ENCODE peak calls at places on chromosomes 12 and 14, in seven cellular contexts. G, C, J, T, O, D and V are unnamed samples. For H3K36me3, the result is how much of the 10 kb centered on the place peaks cover.

GRCh38 chr12:122308811-122309210 is 42.5 kb upstream of the VPS33A start:
- DNase-seq in G (no peak), C (no peak), J (no peak), T (no peak), O (no peak), D (no peak), V (no peak)

GRCh38 chr12:53696285-53696654 is 20.4 kb upstream of the ATP5MC2 start:
- DNase-seq in G (peak), C (no peak), J (no peak), T (peak), O (peak), D (peak), V (peak)

GRCh38 chr14:57987596-57988300 is 121.9 kb upstream of the SLC35F4 start:
- DNase-seq in G (peak), C (no peak), J (no peak), T (no peak), O (no peak), D (peak), V (peak)

GRCh38 chr12:111823891-111824290 is 18.1 kb upstream of the MAPKAPK5 start:
- DNase-seq in G (no peak), C (no peak), J (no peak), T (peak), O (no peak), D (no peak), V (no peak)

GRCh38 chr12:104974626-104975290 is 11.4 kb upstream of the NOPCHAP1 start:
- DNase-seq in G (no peak), C (no peak), J (no peak), T (no peak), O (no peak), D (no peak), V (no peak)

GRCh38 chr12:2240984-2241383 is 188.2 kb downstream of the CACNA1C start:
- DNase-seq in G (no peak), C (no peak), J (no peak), T (no peak), O (no peak), D (no peak), V (no peak)

GRCh38 chr12:89453579-89453978 is 71.0 kb downstream of the GALNT4 start:
- DNase-seq in G (no peak), C (no peak), J (no peak), T (no peak), O (no peak), D (no peak), V (no peak)

GRCh38 chr12:80877706-80878384 is 59.9 kb downstream of the LIN7A start:
- DNase-seq in G (no peak), C (no peak), J (no peak), T (no peak), O (no peak), D (no peak), V (no peak)

GRCh38 chr12:41932470-41932991 is 212.1 kb downstream of the GXYLT1 start:
- DNase-seq in G (peak), C (peak), J (no peak), T (peak), O (no peak), D (peak), V (peak)

GRCh38 chr12:52162971-52163370 is 28.8 kb downstream of the KRT80 start:
- DNase-seq in G (no peak), C (no peak), J (no peak), T (no peak), O (no peak), D (no peak), V (no peak)

GRCh38 chr12:52120951-52121847 is 41.7 kb downstream of the SMIM41 start:
- DNase-seq in G (no peak), C (peak), J (no peak), T (no peak), O (no peak), D (no peak), V (peak)

GRCh38 chr12:93191956-93192355 is 185.8 kb upstream of the NUDT4 start:
- DNase-seq in G (no peak), C (peak), J (no peak), T (no peak), O (no peak), D (no peak), V (no peak)

GRCh38 chr14:103391048-103391447 is 5.8 kb downstream of the MARK3 start:
- DNase-seq in G (no peak), C (no peak), J (peak), T (peak), O (no peak), D (peak), V (peak)

GRCh38 chr14:57732886-57733285 is 133.0 kb downstream of the SLC35F4 start:
- DNase-seq in G (no peak), C (no peak), J (no peak), T (peak), O (no peak), D (no peak), V (no peak)

GRCh38 chr12:112656141-112656540 is 135.4 kb upstream of the RPH3A start:
- DNase-seq in G (no peak), C (no peak), J (no peak), T (no peak), O (no peak), D (no peak), V (no peak)

GRCh38 chr12:43826681-43827458 is 9.0 kb upstream of the TMEM117 start:
- DNase-seq in G (no peak), C (no peak), J (no peak), T (no peak), O (no peak), D (no peak), V (no peak)

GRCh38 chr12:67431436-67432049 is 162.4 kb downstream of the CAND1 start:
- DNase-seq in G (no peak), C (no peak), J (no peak), T (peak), O (no peak), D (no peak), V (no peak)

GRCh38 chr14:85535316-85535715 is 5.4 kb downstream of the FLRT2 start:
- DNase-seq in G (no peak), C (no peak), J (no peak), T (no peak), O (no peak), D (no peak), V (no peak)

GRCh38 chr14:23727566-23728335 is 91.6 kb downstream of the DHRS2 start:
- DNase-seq in G (peak), C (no peak), J (no peak), T (peak), O (no peak), D (peak), V (peak)

GRCh38 chr14:55142466-55142865 is 13.4 kb downstream of the LGALS3 start:
- DNase-seq in G (no peak), C (no peak), J (no peak), T (no peak), O (no peak), D (no peak), V (no peak)

GRCh38 chr12:4855121-4855924 is 54.4 kb upstream of the KCNA1 start:
- DNase-seq in G (peak), C (no peak), J (peak), T (peak), O (peak), D (peak), V (peak)

GRCh38 chr14:55749201-55749812 is 169.3 kb downstream of the KTN1 start:
- DNase-seq in G (peak), C (no peak), J (no peak), T (no peak), O (no peak), D (no peak), V (no peak)

GRCh38 chr14:96863327-96863985 is 66.3 kb downstream of the VRK1 start:
- DNase-seq in G (no peak), C (no peak), J (no peak), T (no peak), O (no peak), D (no peak), V (no peak)

GRCh38 chr12:27012239-27012981 is 1.8 kb downstream of the TM7SF3 start:
- DNase-seq in G (no peak), C (no peak), J (no peak), T (no peak), O (no peak), D (no peak), V (no peak)

GRCh38 chr14:97179573-97179972 is 382.4 kb downstream of the VRK1 start:
- DNase-seq in G (no peak), C (no peak), J (no peak), T (no peak), O (no peak), D (no peak), V (no peak)

GRCh38 chr12:47770086-47770726 is 2.8 kb upstream of the SLC48A1 start:
- DNase-seq in G (no peak), C (no peak), J (no peak), T (no peak), O (no peak), D (no peak), V (no peak)

GRCh38 chr14:100421756-100422470 is 98.8 kb downstream of the SLC25A47 start:
- DNase-seq in G (no peak), C (no peak), J (no peak), T (no peak), O (no peak), D (no peak), V (no peak)

GRCh38 chr12:14399871-14400270 is 34.4 kb downstream of the ATF7IP start:
- DNase-seq in G (no peak), C (no peak), J (no peak), T (no peak), O (no peak), D (no peak), V (no peak)

GRCh38 chr12:55762646-55763045 is 19.7 kb downstream of the GDF11 start:
- DNase-seq in G (no peak), C (no peak), J (no peak), T (no peak), O (no peak), D (no peak), V (no peak)

GRCh38 chr12:15996254-15996653 is 85.1 kb downstream of the DERA start:
- DNase-seq in G (peak), C (no peak), J (no peak), T (peak), O (no peak), D (peak), V (no peak)

GRCh38 chr14:22084393-22085281 is 411.0 kb upstream of the OR4E1 start:
- DNase-seq in G (no peak), C (no peak), J (peak), T (peak), O (no peak), D (no peak), V (peak)

GRCh38 chr12:89786177-89786810 is 77.7 kb upstream of the ATP2B1 start:
- DNase-seq in G (no peak), C (no peak), J (no peak), T (no peak), O (no peak), D (no peak), V (no peak)

DNA sequence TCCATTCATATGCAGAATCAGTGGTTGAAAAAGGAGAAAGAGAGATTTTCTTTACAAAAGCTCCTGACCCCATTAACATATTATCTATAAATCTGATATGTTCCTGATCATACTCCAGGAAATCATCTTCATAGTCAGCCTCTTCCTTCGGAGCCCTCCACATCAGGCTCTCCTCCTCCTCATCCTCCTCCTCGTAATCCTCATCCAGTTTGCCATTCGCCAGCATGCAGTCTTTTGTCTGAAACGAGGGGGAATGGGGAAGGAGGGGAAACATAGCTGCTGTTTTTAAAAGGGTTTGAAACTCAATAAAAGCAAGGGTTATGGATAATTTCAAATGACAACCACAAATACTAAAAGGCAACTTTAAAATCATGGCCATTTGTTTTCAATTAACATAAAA is 60.9 kb downstream of the DICER1 start:
- DNase-seq in G (no peak), C (no peak), J (no peak), T (no peak), O (no peak), D (no peak), V (no peak)
- H3K36me3 ChIP-seq in G (half or more), C (under half), J (under half), T (under half), O (under half), D (under half), V (under half)

GRCh38 chr12:12034344-12034743 is 36.4 kb upstream of the BCL2L14 start:
- DNase-seq in G (peak), C (no peak), J (no peak), T (no peak), O (no peak), D (no peak), V (no peak)

GRCh38 chr12:12032771-12033588 is 37.8 kb upstream of the BCL2L14 start:
- DNase-seq in G (peak), C (peak), J (peak), T (peak), O (no peak), D (peak), V (peak)

GRCh38 chr12:12033589-12034223 is 37.0 kb upstream of the BCL2L14 start:
- DNase-seq in G (peak), C (no peak), J (no peak), T (no peak), O (no peak), D (no peak), V (no peak)

GRCh38 chr12:12029653-12030052 is 41.1 kb upstream of the BCL2L14 start:
- DNase-seq in G (no peak), C (no peak), J (no peak), T (no peak), O (no peak), D (no peak), V (no peak)

DNA sequence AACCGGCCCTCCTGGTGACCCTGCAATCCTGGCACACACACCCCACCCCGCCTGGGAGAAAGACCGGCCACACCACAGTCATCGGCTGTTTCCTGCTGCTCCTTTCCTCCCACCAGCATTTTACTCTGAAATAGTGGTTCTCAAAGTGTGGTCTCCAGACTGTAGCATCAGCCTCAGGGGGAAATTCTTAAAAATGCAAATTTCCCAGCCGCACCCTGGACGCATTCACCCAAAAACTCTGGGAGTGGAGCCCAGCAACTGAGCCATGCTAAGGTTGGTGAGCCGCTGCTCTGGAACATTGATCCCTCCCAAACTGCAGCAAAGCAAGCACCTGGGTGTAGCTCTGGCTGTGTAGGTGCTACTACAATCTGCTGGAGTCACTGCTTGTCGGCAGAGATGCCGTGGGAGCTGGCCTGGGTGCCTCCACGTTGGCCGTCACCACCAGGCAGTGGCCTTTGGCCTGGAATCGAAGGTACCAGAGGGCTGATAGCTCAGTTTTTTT is 38.4 kb upstream of the BCL2L14 start:
- DNase-seq in G (peak), C (no peak), J (no peak), T (peak), O (no peak), D (no peak), V (no peak)
- H3K4me3 ChIP-seq in G (no peak), C (no peak), J (peak), T (no peak), O (no peak), D (no peak), V (no peak)

GRCh38 chr12:49036029-49036428 is 17.5 kb upstream of the PRKAG1 start:
- DNase-seq in G (no peak), C (no peak), J (no peak), T (no peak), O (no peak), D (no peak), V (no peak)

GRCh38 chr12:49032276-49032675 is 13.7 kb upstream of the PRKAG1 start:
- DNase-seq in G (no peak), C (no peak), J (no peak), T (no peak), O (no peak), D (no peak), V (no peak)

GRCh38 chr12:49033611-49034286 is 15.2 kb upstream of the PRKAG1 start:
- DNase-seq in G (no peak), C (no peak), J (no peak), T (no peak), O (no peak), D (no peak), V (no peak)

GRCh38 chr12:49032679-49033447 is 14.3 kb upstream of the PRKAG1 start:
- DNase-seq in G (no peak), C (no peak), J (no peak), T (no peak), O (no peak), D (no peak), V (no peak)

GRCh38 chr12:49034287-49034622 is 15.7 kb upstream of the PRKAG1 start:
- DNase-seq in G (no peak), C (no peak), J (no peak), T (no peak), O (no peak), D (no peak), V (no peak)
- H3K36me3 ChIP-seq in G (half or more), C (under half), J (under half), T (under half), O (half or more), D (half or more), V (half or more)

DNA sequence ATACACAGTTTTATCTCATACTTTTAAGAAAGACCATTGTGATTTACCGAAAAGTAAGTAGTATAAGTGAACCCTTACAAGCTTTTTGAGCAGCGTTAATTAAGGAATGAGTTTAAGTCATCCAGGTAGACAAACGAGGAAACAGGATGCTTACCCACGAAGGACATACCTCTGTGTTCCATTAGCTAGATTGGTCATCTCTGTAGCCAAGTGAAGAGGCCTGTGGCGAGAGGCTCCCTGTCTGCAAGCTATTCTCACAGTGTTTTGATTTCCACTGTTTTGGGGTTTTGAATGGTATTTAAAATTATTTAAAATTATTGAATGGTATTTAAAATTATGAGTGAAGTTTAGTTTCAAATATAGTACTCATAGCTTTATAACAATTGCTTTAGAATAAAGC is 342.1 kb upstream of the RGS6 start:
- DNase-seq in G (no peak), C (no peak), J (no peak), T (no peak), O (no peak), D (no peak), V (no peak)
- H3K4me3 ChIP-seq in G (no peak), C (no peak), J (no peak), T (no peak), O (no peak), D (no peak), V (no peak)

DNA sequence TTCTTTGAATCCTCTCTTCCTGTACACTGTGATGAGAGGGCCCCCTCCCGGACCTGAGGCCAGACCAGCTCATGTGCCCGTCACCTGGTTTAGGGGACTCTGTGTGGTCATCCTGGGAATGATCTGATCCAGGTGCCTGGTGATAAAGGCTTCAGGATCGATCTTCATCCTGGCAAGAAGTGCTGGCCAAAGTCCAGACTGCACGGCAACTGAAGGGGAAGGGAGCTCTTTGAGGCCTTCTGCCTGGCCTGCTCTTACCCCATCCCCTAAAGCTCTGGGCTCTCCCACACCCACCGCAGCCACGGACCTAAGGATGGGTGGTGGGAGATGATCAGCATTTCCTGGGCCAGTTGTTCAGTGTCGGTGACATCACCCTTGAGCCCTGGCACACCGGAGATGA is 31.8 kb downstream of the GCN1 start:
- DNase-seq in G (no peak), C (no peak), J (no peak), T (peak), O (no peak), D (no peak), V (no peak)
- H3K36me3 ChIP-seq in G (half or more), C (under half), J (under half), T (under half), O (half or more), D (half or more), V (half or more)

GRCh38 chr14:105168093-105168420 is 519 bp downstream of the JAG2 start:
- DNase-seq in G (no peak), C (no peak), J (no peak), T (no peak), O (no peak), D (no peak), V (peak)

GRCh38 chr14:105166571-105167302 is 1.8 kb downstream of the JAG2 start:
- DNase-seq in G (no peak), C (no peak), J (no peak), T (no peak), O (no peak), D (no peak), V (no peak)

GRCh38 chr14:105168979-105169507 is 467 bp upstream of the JAG2 start:
- DNase-seq in G (peak), C (no peak), J (no peak), T (no peak), O (no peak), D (no peak), V (peak)

GRCh38 chr14:105168496-105168978 is at the start of gene JAG2:
- DNase-seq in G (peak), C (peak), J (peak), T (peak), O (no peak), D (peak), V (peak)

DNA sequence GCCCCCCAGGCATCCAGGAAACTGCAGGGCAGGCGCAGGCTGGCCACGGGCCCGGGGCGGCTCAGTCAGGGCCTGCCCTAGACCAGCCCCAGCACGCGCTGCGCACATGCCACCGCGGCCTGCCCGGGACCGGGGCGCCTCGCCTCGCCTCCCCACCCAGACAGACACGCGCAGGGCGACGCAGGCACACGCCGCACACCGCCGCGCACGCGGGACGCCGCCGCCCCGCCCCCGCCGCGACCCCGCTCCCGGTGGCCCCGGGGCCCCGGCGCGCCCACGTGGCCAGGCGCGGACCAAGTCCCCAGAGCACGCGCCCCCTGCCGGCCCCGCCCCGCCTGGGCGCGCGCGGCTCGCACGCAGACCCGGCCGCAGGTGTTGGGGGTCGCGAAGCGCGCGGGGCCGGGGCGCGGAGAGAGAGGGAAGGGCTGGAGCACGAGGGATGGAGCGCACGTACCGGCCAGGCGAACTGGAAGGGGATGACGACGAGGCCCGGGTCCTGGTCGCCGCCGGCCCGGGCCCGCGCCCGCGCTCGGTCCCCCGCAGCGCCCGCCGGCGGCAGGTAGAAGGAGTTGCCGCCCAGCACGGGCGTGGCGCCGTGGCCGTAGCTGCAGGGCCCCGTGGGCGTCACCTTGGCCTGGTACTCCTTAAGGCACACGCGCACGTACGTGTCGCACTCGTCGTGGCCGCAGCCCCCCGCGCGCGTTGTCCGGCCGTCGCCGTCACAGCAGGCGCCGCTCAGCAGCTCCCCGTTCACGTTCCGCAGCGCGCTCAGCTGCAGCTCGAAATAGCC is 1.1 kb downstream of the JAG2 start:
- DNase-seq in G (peak), C (no peak), J (no peak), T (no peak), O (no peak), D (peak), V (peak)
- H3K4me3 ChIP-seq in G (peak), C (peak), J (peak), T (peak), O (peak), D (peak), V (peak)